ENCODE peak calls at places on chromosomes 3 and 15, in nine cellular contexts. Y is EL; R is H9; M is effector CD4-positive, alpha-beta T cell; O is left cardiac atrium; F is glutamatergic neuron; X is SK-N-DZ; P is choroid plexus epithelial cell; A is WTC11. U is an unnamed sample.

GRCh38 chr3:127234784-127235183 is 41.9 kb downstream of the PRR23E start:
- DNase-seq in Y (no peak), R (no peak), M (no peak), O (no peak), F (no peak), X (no peak), P (no peak), A (no peak), U (no peak)

GRCh38 chr3:128001576-128001975 is 50.7 kb upstream of the SEC61A1 start:
- DNase-seq in Y (no peak), R (peak), M (no peak), O (no peak), F (no peak), X (no peak), P (no peak), A (peak), U (no peak)

GRCh38 chr15:37133619-37134018 is 33.3 kb upstream of the MEIS2 start:
- DNase-seq in Y (peak), R (no peak), M (no peak), O (no peak), F (no peak), X (peak), P (peak), A (no peak), U (peak)

GRCh38 chr3:42099020-42099765 is 8.0 kb downstream of the TRAK1 start:
- DNase-seq in Y (no peak), R (no peak), M (no peak), O (no peak), F (no peak), X (no peak), P (no peak), A (no peak), U (no peak)

GRCh38 chr15:60672400-60672799 is 193.5 kb upstream of the ICE2 start:
- DNase-seq in Y (no peak), R (no peak), M (no peak), O (no peak), F (no peak), X (no peak), P (peak), A (no peak), U (no peak)

GRCh38 chr3:128073807-128074206 is 21.6 kb downstream of the SEC61A1 start:
- DNase-seq in Y (no peak), R (no peak), M (no peak), O (no peak), F (no peak), X (no peak), P (no peak), A (no peak), U (no peak)

GRCh38 chr3:126683506-126683905 is 20.5 kb upstream of the CHCHD6 start:
- DNase-seq in Y (no peak), R (no peak), M (no peak), O (no peak), F (no peak), X (no peak), P (no peak), A (no peak), U (peak)

GRCh38 chr3:8952130-8952529 is 11.1 kb downstream of the RAD18 start:
- DNase-seq in Y (peak), R (no peak), M (no peak), O (no peak), F (no peak), X (no peak), P (no peak), A (no peak), U (no peak)

GRCh38 chr3:151085227-151085888 is at the start of gene MED12L:
- DNase-seq in Y (peak), R (peak), M (no peak), O (peak), F (peak), X (peak), P (peak), A (peak), U (peak)

GRCh38 chr3:39149498-39150169 is 3.8 kb downstream of the CSRNP1 start:
- DNase-seq in Y (no peak), R (no peak), M (no peak), O (no peak), F (no peak), X (no peak), P (no peak), A (no peak), U (no peak)

GRCh38 chr3:149215474-149215873 is 6.2 kb downstream of the CP start:
- DNase-seq in Y (no peak), R (no peak), M (no peak), O (no peak), F (no peak), X (no peak), P (peak), A (no peak), U (no peak)

GRCh38 chr3:169769287-169770181 is at the start of gene ACTRT3:
- DNase-seq in Y (peak), R (peak), M (peak), O (peak), F (peak), X (peak), P (peak), A (peak), U (peak)

GRCh38 chr15:89444855-89445254 is 51.5 kb downstream of the RHCG start:
- DNase-seq in Y (no peak), R (no peak), M (no peak), O (no peak), F (peak), X (peak), P (no peak), A (peak), U (peak)

GRCh38 chr3:136919799-136920580 is 37.8 kb upstream of the IL20RB start:
- DNase-seq in Y (peak), R (no peak), M (peak), O (no peak), F (no peak), X (no peak), P (no peak), A (no peak), U (no peak)

GRCh38 chr3:44198957-44199269 is 42.8 kb upstream of the TOPAZ1 start:
- DNase-seq in Y (no peak), R (no peak), M (no peak), O (no peak), F (no peak), X (no peak), P (no peak), A (no peak), U (no peak)

GRCh38 chr3:70805044-70805732 is 492.8 kb upstream of the MDFIC2 start:
- DNase-seq in Y (peak), R (no peak), M (no peak), O (no peak), F (no peak), X (no peak), P (peak), A (no peak), U (no peak)

GRCh38 chr3:23094890-23095462 is 108.2 kb upstream of the UBE2E2 start:
- DNase-seq in Y (peak), R (no peak), M (no peak), O (no peak), F (no peak), X (no peak), P (peak), A (no peak), U (no peak)

GRCh38 chr3:72973786-72974185 is 22.8 kb upstream of the PPP4R2 start:
- DNase-seq in Y (no peak), R (no peak), M (no peak), O (no peak), F (no peak), X (no peak), P (no peak), A (no peak), U (no peak)

GRCh38 chr15:99485153-99485947 is 80.4 kb upstream of the MEF2A start:
- DNase-seq in Y (no peak), R (no peak), M (no peak), O (no peak), F (no peak), X (no peak), P (no peak), A (no peak), U (no peak)

GRCh38 chr15:39738998-39739397 is 43.6 kb downstream of the FSIP1 start:
- DNase-seq in Y (no peak), R (no peak), M (no peak), O (no peak), F (no peak), X (no peak), P (no peak), A (no peak), U (no peak)

GRCh38 chr3:98977520-98977919 is 76.0 kb upstream of the DCBLD2 start:
- DNase-seq in Y (peak), R (no peak), M (no peak), O (no peak), F (no peak), X (no peak), P (peak), A (no peak), U (no peak)

GRCh38 chr3:31738423-31738822 is 205.7 kb downstream of the STT3B start:
- DNase-seq in Y (no peak), R (no peak), M (no peak), O (no peak), F (no peak), X (no peak), P (no peak), A (no peak), U (no peak)

GRCh38 chr3:170852307-170852706 is 17.7 kb downstream of the RPL22L1 start:
- DNase-seq in Y (no peak), R (no peak), M (no peak), O (no peak), F (no peak), X (no peak), P (no peak), A (no peak), U (peak)

GRCh38 chr3:104244680-104245079 is 1122.0 kb upstream of the ALCAM start:
- DNase-seq in Y (peak), R (no peak), M (no peak), O (no peak), F (no peak), X (no peak), P (no peak), A (no peak), U (no peak)

GRCh38 chr3:50028336-50028735 is 60.4 kb upstream of the RBM5 start:
- DNase-seq in Y (peak), R (no peak), M (no peak), O (no peak), F (no peak), X (no peak), P (peak), A (no peak), U (no peak)

GRCh38 chr15:31016446-31016915 is 25.1 kb upstream of the MTMR10 start:
- DNase-seq in Y (peak), R (no peak), M (no peak), O (no peak), F (no peak), X (no peak), P (peak), A (no peak), U (no peak)

GRCh38 chr15:70164910-70165791 is 67.4 kb upstream of the TLE3 start:
- DNase-seq in Y (no peak), R (no peak), M (no peak), O (no peak), F (no peak), X (no peak), P (no peak), A (no peak), U (no peak)

GRCh38 chr15:101115318-101115886 is 136.4 kb downstream of the CHSY1 start:
- DNase-seq in Y (no peak), R (no peak), M (no peak), O (no peak), F (no peak), X (no peak), P (no peak), A (no peak), U (no peak)

GRCh38 chr15:77292924-77293558 is 126.9 kb downstream of the PEAK1 start:
- DNase-seq in Y (peak), R (no peak), M (no peak), O (no peak), F (no peak), X (no peak), P (no peak), A (no peak), U (no peak)

GRCh38 chr3:160287666-160288065 is 62.4 kb downstream of the C3orf80 start:
- DNase-seq in Y (no peak), R (no peak), M (no peak), O (no peak), F (no peak), X (no peak), P (peak), A (no peak), U (no peak)

U was measured in NCI-H2171 treated with DMSO at 0.1 percent for 48 hours.